ENCODE peak calls at places on chromosomes 6 and 20, in five cellular contexts. O is HEK293T, W is GM12878, R is HepG2, D is NT2/D1. Y is an unnamed sample.

GRCh38 chr20:20603339-20603990 is 109.0 kb downstream of the RALGAPA2 start:
- DNase-seq in O (peak; percentile 42), W (peak; percentile 95), R (no peak), D (no peak), Y (no peak)

GRCh38 chr6:44701038-44701636 is 313.6 kb downstream of the CDC5L start:
- DNase-seq in O (no peak), W (no peak), R (peak; percentile 78), D (no peak), Y (no peak)

GRCh38 chr6:37354526-37355384 is 972 bp downstream of the RNF8 start:
- DNase-seq in O (peak; percentile 36), W (no peak), R (no peak), D (no peak), Y (no peak)

GRCh38 chr6:145233955-145234354 is 501.4 kb downstream of the EPM2A start:
- DNase-seq in O (no peak), W (no peak), R (no peak), D (no peak), Y (no peak)

GRCh38 chr6:7058250-7058923 is 49.4 kb upstream of the RREB1 start:
- DNase-seq in O (no peak), W (no peak), R (peak; percentile 77), D (no peak), Y (no peak)

GRCh38 chr6:87210979-87211378 is 55.6 kb downstream of the ZNF292 start:
- DNase-seq in O (no peak), W (peak; percentile 49), R (no peak), D (no peak), Y (no peak)

GRCh38 chr6:37741757-37742400 is 44.2 kb upstream of the MDGA1 start:
- DNase-seq in O (no peak), W (no peak), R (peak; percentile 30), D (no peak), Y (no peak)

GRCh38 chr6:135081966-135082365 is 27.3 kb upstream of the HBS1L start:
- DNase-seq in O (no peak), W (no peak), R (no peak), D (no peak), Y (no peak)

GRCh38 chr20:59007758-59008511 is 881 bp upstream of the CTSZ start:
- DNase-seq in O (no peak), W (peak; percentile 60), R (no peak), D (no peak), Y (no peak)

GRCh38 chr6:79149884-79150283 is 71.8 kb upstream of the PHIP start:
- DNase-seq in O (no peak), W (no peak), R (no peak), D (no peak), Y (no peak)
- TF ChIP-seq SUZ12 in O (no peak), W (no peak), R (no peak), D (no peak), Y (no peak)

DNA sequence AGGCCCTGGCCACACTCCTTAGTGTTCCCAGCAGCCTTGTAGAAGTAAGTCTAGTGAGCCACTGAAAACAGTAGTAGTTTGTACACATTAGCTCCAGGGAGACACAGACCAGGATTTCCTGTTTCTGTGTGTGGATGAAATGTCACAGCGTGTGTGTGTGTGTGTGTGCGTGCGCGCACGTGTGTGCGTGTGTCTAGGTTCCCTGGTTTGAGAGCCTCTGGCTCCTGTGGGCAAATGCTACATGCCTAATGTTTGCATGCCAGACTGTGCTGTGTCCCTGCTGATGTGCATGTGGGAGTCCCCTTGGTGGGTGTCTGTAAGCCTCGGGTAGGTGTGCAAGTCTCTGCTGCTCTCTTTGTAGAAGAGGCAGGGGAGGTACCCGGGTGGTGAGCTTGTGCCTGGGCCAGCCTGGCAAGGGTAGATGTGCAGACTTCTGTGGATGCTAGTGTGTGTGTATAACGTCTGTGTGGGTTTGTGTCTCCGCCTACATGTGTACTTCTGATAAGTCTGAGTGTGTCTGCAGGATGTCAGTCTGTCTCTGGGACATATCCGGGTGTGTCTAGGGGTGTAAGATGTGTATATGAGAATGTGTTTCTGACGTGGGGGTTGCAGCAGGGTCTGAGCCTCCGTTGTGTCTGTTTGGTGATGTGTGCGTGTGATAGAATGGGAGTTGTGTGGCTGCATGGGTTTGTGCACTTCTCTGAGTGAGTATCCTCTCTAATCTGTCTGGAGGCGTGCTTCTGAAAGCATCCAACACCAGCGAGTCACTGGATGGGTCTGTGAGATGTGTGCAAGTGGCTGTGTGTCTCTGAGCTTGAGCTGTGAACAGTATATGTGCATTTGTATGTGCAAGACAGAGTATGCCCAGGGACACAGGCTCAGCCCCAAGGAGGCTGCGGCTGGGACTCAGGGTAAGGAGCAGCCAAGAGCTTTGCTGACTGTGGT is 19.0 kb upstream of the TLDC2 start:
- DNase-seq in O (no peak), W (no peak), R (no peak), D (no peak), Y (no peak)
- TF ChIP-seq SUZ12 in O (no peak), W (no peak), R (no peak), D (no peak), Y (no peak)

DNA sequence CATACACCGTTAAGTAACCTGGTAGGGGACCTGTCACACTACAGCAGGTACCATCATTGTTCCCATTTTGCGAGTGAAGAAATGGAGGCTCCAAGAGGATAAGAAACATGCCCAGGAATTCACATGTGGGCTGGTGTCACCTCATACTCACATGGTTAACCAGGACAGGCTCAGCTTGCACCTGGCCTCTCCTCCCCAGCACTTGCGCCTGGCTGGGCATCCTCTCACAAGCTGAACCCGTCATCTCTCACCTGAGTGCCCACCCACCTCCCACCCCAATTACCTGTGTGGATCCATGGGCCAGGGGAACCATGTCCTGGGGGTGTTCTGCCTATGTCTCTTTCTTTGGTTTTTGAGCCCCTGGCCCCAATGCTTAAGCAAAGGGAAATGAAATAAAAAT is 1.5 kb downstream of the SFTA2 start:
- DNase-seq in O (no peak), W (no peak), R (no peak), D (no peak), Y (no peak)
- TF ChIP-seq SUZ12 in O (no peak), W (no peak), R (no peak), D (no peak), Y (no peak)

GRCh38 chr6:159655409-159655988 is 37.5 kb downstream of the SOD2 start:
- DNase-seq in O (no peak), W (no peak), R (no peak), D (peak; percentile 36), Y (no peak)
- TF ChIP-seq SUZ12 in O (no peak), W (no peak), R (no peak), D (no peak), Y (no peak)

GRCh38 chr6:159720708-159721107 is 6.6 kb upstream of the WTAP start:
- DNase-seq in O (peak; percentile 32), W (no peak), R (peak; percentile 82), D (peak; percentile 38), Y (no peak)
- TF ChIP-seq SUZ12 in O (no peak), W (no peak), R (no peak), D (no peak), Y (no peak)

GRCh38 chr6:150633466-150633795 is 33.7 kb downstream of the PLEKHG1 start:
- DNase-seq in O (no peak), W (no peak), R (no peak), D (no peak), Y (no peak)

GRCh38 chr6:150631982-150632642 is 32.4 kb downstream of the PLEKHG1 start:
- DNase-seq in O (no peak), W (no peak), R (no peak), D (no peak), Y (no peak)

GRCh38 chr6:150628908-150629307 is 29.2 kb downstream of the PLEKHG1 start:
- DNase-seq in O (no peak), W (no peak), R (peak; percentile 15), D (no peak), Y (no peak)

GRCh38 chr6:150632785-150633465 is 33.2 kb downstream of the PLEKHG1 start:
- DNase-seq in O (no peak), W (peak; percentile 41), R (no peak), D (no peak), Y (no peak)

GRCh38 chr6:150631283-150631981 is 31.7 kb downstream of the PLEKHG1 start:
- DNase-seq in O (no peak), W (no peak), R (no peak), D (no peak), Y (no peak)
- TF ChIP-seq SUZ12 in O (no peak), W (no peak), R (no peak), D (no peak), Y (no peak)

GRCh38 chr6:156068870-156069269 is 613.2 kb upstream of the NOX3 start:
- DNase-seq in O (no peak), W (no peak), R (no peak), D (no peak), Y (no peak)
- TF ChIP-seq SUZ12 in O (no peak), W (no peak), R (no peak), D (no peak), Y (no peak)

GRCh38 chr6:141513830-141514229 is 618.9 kb upstream of the GJE1 start:
- DNase-seq in O (no peak), W (no peak), R (no peak), D (no peak), Y (no peak)
- TF ChIP-seq SUZ12 in O (no peak), W (no peak), R (no peak), D (no peak), Y (no peak)

DNA sequence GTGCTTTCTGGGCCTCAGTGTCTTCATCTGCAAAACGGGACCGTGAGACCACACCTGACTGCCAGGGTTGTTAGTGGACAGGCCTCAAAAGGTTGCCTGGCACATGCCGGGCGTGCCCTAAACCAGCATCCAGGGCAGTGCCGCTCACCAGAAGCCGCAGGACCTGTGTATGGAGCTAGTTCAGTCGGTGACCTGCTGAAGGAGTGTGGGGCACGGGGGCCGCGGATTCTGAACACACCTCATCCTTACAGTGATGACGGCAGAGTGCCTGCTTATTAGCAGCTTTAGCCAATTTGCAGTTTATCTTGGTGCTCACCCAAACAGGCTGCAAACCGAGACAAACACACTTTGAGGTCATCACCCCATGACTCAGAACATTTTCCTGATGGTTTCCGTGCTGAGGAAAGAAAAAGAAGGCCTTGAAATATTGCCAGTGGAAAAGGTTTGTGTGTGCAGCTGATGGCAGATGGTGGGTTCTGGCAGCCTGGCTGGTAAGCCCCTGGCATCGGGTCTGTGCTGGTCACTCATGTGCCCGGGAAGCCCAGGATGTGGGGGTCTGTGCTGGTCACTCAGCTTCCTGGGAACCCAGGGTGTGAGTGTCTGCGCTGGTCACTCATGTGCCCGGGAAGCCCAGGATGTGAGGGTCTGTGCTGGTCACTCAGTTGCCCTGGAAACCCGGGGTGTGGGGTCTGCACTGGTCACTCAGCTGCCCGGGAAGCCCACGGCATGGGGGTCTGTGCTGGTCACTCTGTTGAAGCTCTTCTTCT is 153.8 kb downstream of the ERMARD start:
- DNase-seq in O (no peak), W (no peak), R (no peak), D (no peak), Y (no peak)
- TF ChIP-seq SUZ12 in O (no peak), W (no peak), R (no peak), D (no peak), Y (no peak)

DNA sequence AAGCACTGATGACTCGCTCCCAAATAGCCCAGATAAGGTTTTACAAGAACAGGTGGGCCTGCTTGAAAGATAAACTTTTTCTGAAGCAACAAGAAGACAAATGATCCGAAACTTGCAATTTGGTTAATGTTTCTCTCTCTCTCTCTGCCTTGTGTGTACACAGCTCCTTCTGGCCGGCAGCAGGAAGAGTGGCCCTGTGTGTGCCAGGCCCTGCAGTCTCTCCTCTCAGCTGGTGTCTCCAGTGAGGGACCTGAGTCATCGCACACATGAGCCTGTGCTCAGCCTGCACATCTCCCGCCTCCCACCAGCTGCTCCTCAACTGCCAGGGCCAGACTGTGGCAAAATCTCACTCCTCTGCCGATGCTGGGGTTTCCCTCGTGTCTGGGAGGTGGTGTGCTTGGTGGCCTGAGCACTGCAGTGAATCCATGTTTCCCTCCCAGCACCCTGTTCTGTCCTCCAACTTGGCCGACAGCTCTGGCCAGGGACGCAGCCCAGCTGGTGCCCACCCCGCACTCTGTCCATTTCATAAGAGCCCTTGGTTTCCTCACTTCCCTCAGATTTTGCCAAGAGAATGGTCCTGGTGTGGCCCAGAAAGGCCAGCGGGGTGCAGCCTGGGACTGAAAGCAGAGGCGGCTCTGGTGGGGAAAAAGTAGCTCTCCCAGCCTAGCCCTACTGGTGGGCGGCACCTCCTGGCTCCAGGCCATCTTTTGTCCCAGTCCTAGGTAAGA is 49.4 kb downstream of the ERMARD start:
- DNase-seq in O (no peak), W (no peak), R (peak; percentile 91), D (no peak), Y (peak; percentile 44)
- TF ChIP-seq SUZ12 in O (no peak), W (no peak), R (no peak), D (no peak), Y (no peak)